ENCODE peak calls at places on chromosomes 3 and 15, in ten cellular contexts. One of them, this sample, is unnamed.

GRCh38 chr15:101219441-101219840 is 32.4 kb downstream of the CHSY1 start:
- DNase-seq in A549: no peak
- DNase-seq in body of pancreas: no peak
- DNase-seq in breast epithelium: no peak
- DNase-seq in suprapubic skin: no peak
- DNase-seq in heart left ventricle: no peak
- DNase-seq in IMR-90: peak; percentile 55
- DNase-seq in ovary: no peak
- DNase-seq in tibial nerve: no peak
- DNase-seq in Peyer's patch: no peak
- DNase-seq in this sample: no peak

GRCh38 chr3:54320376-54320775 is 198.0 kb downstream of the CACNA2D3 start:
- DNase-seq in body of pancreas: no peak
- DNase-seq in A549: no peak
- DNase-seq in suprapubic skin: no peak
- DNase-seq in tibial nerve: no peak
- DNase-seq in heart left ventricle: no peak
- DNase-seq in breast epithelium: no peak
- DNase-seq in Peyer's patch: no peak
- DNase-seq in ovary: no peak
- DNase-seq in IMR-90: no peak
- DNase-seq in this sample: no peak

GRCh38 chr3:178140491-178140890 is 395.7 kb upstream of the KCNMB2 start:
- DNase-seq in body of pancreas: no peak
- DNase-seq in heart left ventricle: no peak
- DNase-seq in tibial nerve: no peak
- DNase-seq in breast epithelium: no peak
- DNase-seq in IMR-90: peak; percentile 57
- DNase-seq in A549: no peak
- DNase-seq in suprapubic skin: no peak
- DNase-seq in Peyer's patch: no peak
- DNase-seq in ovary: no peak
- DNase-seq in this sample: no peak

GRCh38 chr3:186589856-186590579 is 19.5 kb downstream of the DNAJB11 start:
- DNase-seq in suprapubic skin: no peak
- DNase-seq in heart left ventricle: no peak
- DNase-seq in breast epithelium: no peak
- DNase-seq in A549: no peak
- DNase-seq in Peyer's patch: peak; percentile 70
- DNase-seq in tibial nerve: no peak
- DNase-seq in IMR-90: peak; percentile 20
- DNase-seq in body of pancreas: peak; percentile 43
- DNase-seq in ovary: no peak
- DNase-seq in this sample: peak; percentile 6

GRCh38 chr3:159821148-159821547 is 167.5 kb upstream of the IL12A start:
- DNase-seq in A549: no peak
- DNase-seq in breast epithelium: peak; percentile 41
- DNase-seq in body of pancreas: no peak
- DNase-seq in suprapubic skin: no peak
- DNase-seq in heart left ventricle: no peak
- DNase-seq in Peyer's patch: no peak
- DNase-seq in tibial nerve: no peak
- DNase-seq in ovary: no peak
- DNase-seq in IMR-90: no peak
- DNase-seq in this sample: no peak

GRCh38 chr15:58212909-58213526 is 74.8 kb downstream of the AQP9 start:
- DNase-seq in A549: peak; percentile 69
- DNase-seq in tibial nerve: no peak
- DNase-seq in breast epithelium: no peak
- DNase-seq in heart left ventricle: no peak
- DNase-seq in IMR-90: peak; percentile 55
- DNase-seq in suprapubic skin: no peak
- DNase-seq in Peyer's patch: no peak
- DNase-seq in body of pancreas: peak; percentile 38
- DNase-seq in ovary: no peak
- DNase-seq in this sample: peak; percentile 13

GRCh38 chr3:196268270-196269163 is 19.0 kb downstream of the PCYT1A start:
- DNase-seq in breast epithelium: no peak
- DNase-seq in ovary: no peak
- DNase-seq in heart left ventricle: peak; percentile 42
- DNase-seq in Peyer's patch: no peak
- DNase-seq in IMR-90: peak; percentile 75
- DNase-seq in A549: no peak
- DNase-seq in tibial nerve: no peak
- DNase-seq in suprapubic skin: no peak
- DNase-seq in body of pancreas: no peak
- DNase-seq in this sample: no peak

GRCh38 chr3:155292133-155292532 is 1.4 kb downstream of the STRIT1 start:
- DNase-seq in IMR-90: peak; percentile 40
- DNase-seq in Peyer's patch: no peak
- DNase-seq in ovary: no peak
- DNase-seq in A549: no peak
- DNase-seq in suprapubic skin: no peak
- DNase-seq in body of pancreas: no peak
- DNase-seq in breast epithelium: no peak
- DNase-seq in tibial nerve: no peak
- DNase-seq in heart left ventricle: no peak
- DNase-seq in this sample: no peak

GRCh38 chr3:105594219-105594618 is 227.5 kb downstream of the ALCAM start:
- DNase-seq in IMR-90: peak; percentile 76
- DNase-seq in suprapubic skin: no peak
- DNase-seq in A549: no peak
- DNase-seq in breast epithelium: no peak
- DNase-seq in heart left ventricle: no peak
- DNase-seq in ovary: no peak
- DNase-seq in tibial nerve: no peak
- DNase-seq in body of pancreas: no peak
- DNase-seq in Peyer's patch: no peak
- DNase-seq in this sample: no peak

GRCh38 chr3:63387568-63387967 is 109.5 kb downstream of the SYNPR start:
- DNase-seq in Peyer's patch: no peak
- DNase-seq in IMR-90: no peak
- DNase-seq in body of pancreas: no peak
- DNase-seq in A549: no peak
- DNase-seq in ovary: no peak
- DNase-seq in tibial nerve: no peak
- DNase-seq in breast epithelium: no peak
- DNase-seq in suprapubic skin: no peak
- DNase-seq in heart left ventricle: no peak
- DNase-seq in this sample: no peak

GRCh38 chr3:98962189-98962930 is 60.9 kb upstream of the DCBLD2 start:
- DNase-seq in A549: peak; percentile 81
- DNase-seq in body of pancreas: no peak
- DNase-seq in breast epithelium: no peak
- DNase-seq in ovary: no peak
- DNase-seq in tibial nerve: no peak
- DNase-seq in suprapubic skin: no peak
- DNase-seq in IMR-90: peak; percentile 96
- DNase-seq in heart left ventricle: no peak
- DNase-seq in Peyer's patch: no peak
- DNase-seq in this sample: no peak

GRCh38 chr3:13081603-13082360 is 8.6 kb upstream of the IQSEC1 start:
- DNase-seq in body of pancreas: no peak
- DNase-seq in Peyer's patch: no peak
- DNase-seq in breast epithelium: no peak
- DNase-seq in heart left ventricle: peak; percentile 60
- DNase-seq in tibial nerve: no peak
- DNase-seq in A549: no peak
- DNase-seq in suprapubic skin: no peak
- DNase-seq in IMR-90: no peak
- DNase-seq in ovary: no peak
- DNase-seq in this sample: no peak

GRCh38 chr3:168087539-168087938 is 8.2 kb downstream of the GOLIM4 start:
- DNase-seq in suprapubic skin: no peak
- DNase-seq in Peyer's patch: no peak
- DNase-seq in IMR-90: no peak
- DNase-seq in breast epithelium: no peak
- DNase-seq in ovary: no peak
- DNase-seq in A549: no peak
- DNase-seq in body of pancreas: no peak
- DNase-seq in tibial nerve: no peak
- DNase-seq in heart left ventricle: no peak
- DNase-seq in this sample: no peak

GRCh38 chr3:61908344-61908743 is 347.0 kb downstream of the PTPRG start:
- DNase-seq in tibial nerve: no peak
- DNase-seq in heart left ventricle: no peak
- DNase-seq in ovary: no peak
- DNase-seq in IMR-90: peak; percentile 64
- DNase-seq in body of pancreas: no peak
- DNase-seq in suprapubic skin: no peak
- DNase-seq in Peyer's patch: no peak
- DNase-seq in A549: no peak
- DNase-seq in breast epithelium: no peak
- DNase-seq in this sample: no peak

GRCh38 chr3:151733613-151734012 is at the start of gene AADACL2:
- DNase-seq in suprapubic skin: no peak
- DNase-seq in ovary: no peak
- DNase-seq in heart left ventricle: no peak
- DNase-seq in Peyer's patch: no peak
- DNase-seq in body of pancreas: no peak
- DNase-seq in breast epithelium: no peak
- DNase-seq in IMR-90: no peak
- DNase-seq in A549: no peak
- DNase-seq in tibial nerve: no peak
- DNase-seq in this sample: no peak

GRCh38 chr15:43702174-43702573 is 8.5 kb downstream of the CKMT1A start:
- DNase-seq in A549: no peak
- DNase-seq in heart left ventricle: no peak
- DNase-seq in tibial nerve: no peak
- DNase-seq in breast epithelium: no peak
- DNase-seq in suprapubic skin: no peak
- DNase-seq in Peyer's patch: no peak
- DNase-seq in IMR-90: no peak
- DNase-seq in body of pancreas: no peak
- DNase-seq in ovary: no peak
- DNase-seq in this sample: no peak

GRCh38 chr15:66706225-66706732 is 4.2 kb downstream of the SMAD6 start:
- DNase-seq in Peyer's patch: peak; percentile 63
- DNase-seq in IMR-90: peak; percentile 35
- DNase-seq in suprapubic skin: no peak
- DNase-seq in breast epithelium: no peak
- DNase-seq in ovary: no peak
- DNase-seq in heart left ventricle: peak; percentile 71
- DNase-seq in tibial nerve: no peak
- DNase-seq in A549: no peak
- DNase-seq in body of pancreas: peak; percentile 56
- DNase-seq in this sample: peak; percentile 94

GRCh38 chr3:64031540-64032533 is 8.5 kb upstream of the PSMD6 start:
- DNase-seq in IMR-90: no peak
- DNase-seq in ovary: no peak
- DNase-seq in body of pancreas: no peak
- DNase-seq in suprapubic skin: no peak
- DNase-seq in heart left ventricle: no peak
- DNase-seq in breast epithelium: no peak
- DNase-seq in A549: no peak
- DNase-seq in Peyer's patch: no peak
- DNase-seq in tibial nerve: no peak
- DNase-seq in this sample: no peak

GRCh38 chr3:52070724-52071621 is 14.6 kb upstream of the DUSP7 start:
- DNase-seq in suprapubic skin: no peak
- DNase-seq in Peyer's patch: no peak
- DNase-seq in body of pancreas: no peak
- DNase-seq in ovary: no peak
- DNase-seq in tibial nerve: no peak
- DNase-seq in heart left ventricle: peak; percentile 83
- DNase-seq in breast epithelium: no peak
- DNase-seq in A549: no peak
- DNase-seq in IMR-90: no peak
- DNase-seq in this sample: peak; percentile 91

GRCh38 chr3:58163234-58163633 is 47.5 kb downstream of the DNASE1L3 start:
- DNase-seq in suprapubic skin: no peak
- DNase-seq in IMR-90: peak; percentile 82
- DNase-seq in Peyer's patch: no peak
- DNase-seq in body of pancreas: no peak
- DNase-seq in A549: no peak
- DNase-seq in tibial nerve: no peak
- DNase-seq in heart left ventricle: no peak
- DNase-seq in breast epithelium: no peak
- DNase-seq in ovary: peak; percentile 80
- DNase-seq in this sample: no peak
- TF ChIP-seq POLR2A in suprapubic skin: no peak
- TF ChIP-seq POLR2A in IMR-90: no peak
- TF ChIP-seq POLR2A in Peyer's patch: no peak
- TF ChIP-seq POLR2A in body of pancreas: no peak
- TF ChIP-seq POLR2A in A549: no peak
- TF ChIP-seq POLR2A in tibial nerve: no peak
- TF ChIP-seq POLR2A in heart left ventricle: no peak
- TF ChIP-seq POLR2A in breast epithelium: no peak
- TF ChIP-seq POLR2A in ovary: no peak
- TF ChIP-seq POLR2A in this sample: no peak

GRCh38 chr3:184466413-184466960 is 86.6 kb downstream of the CHRD start:
- DNase-seq in IMR-90: peak; percentile 48
- DNase-seq in heart left ventricle: peak; percentile 80
- DNase-seq in body of pancreas: peak; percentile 27
- DNase-seq in A549: no peak
- DNase-seq in Peyer's patch: peak; percentile 48
- DNase-seq in ovary: peak; percentile 66
- DNase-seq in suprapubic skin: no peak
- DNase-seq in tibial nerve: no peak
- DNase-seq in breast epithelium: no peak
- DNase-seq in this sample: peak; percentile 5
- H3K27ac ChIP-seq in IMR-90: no peak overlapping the region
- H3K27ac ChIP-seq in heart left ventricle: peak overlapping the region; percentile 26
- H3K27ac ChIP-seq in body of pancreas: no peak overlapping the region
- H3K27ac ChIP-seq in A549: no peak overlapping the region
- H3K27ac ChIP-seq in Peyer's patch: no peak overlapping the region
- H3K27ac ChIP-seq in ovary: peak overlapping the region; percentile 61
- H3K27ac ChIP-seq in suprapubic skin: no peak overlapping the region
- H3K27ac ChIP-seq in tibial nerve: no peak overlapping the region
- H3K27ac ChIP-seq in breast epithelium: no peak overlapping the region
- H3K27ac ChIP-seq in this sample: no peak overlapping the region

DNA sequence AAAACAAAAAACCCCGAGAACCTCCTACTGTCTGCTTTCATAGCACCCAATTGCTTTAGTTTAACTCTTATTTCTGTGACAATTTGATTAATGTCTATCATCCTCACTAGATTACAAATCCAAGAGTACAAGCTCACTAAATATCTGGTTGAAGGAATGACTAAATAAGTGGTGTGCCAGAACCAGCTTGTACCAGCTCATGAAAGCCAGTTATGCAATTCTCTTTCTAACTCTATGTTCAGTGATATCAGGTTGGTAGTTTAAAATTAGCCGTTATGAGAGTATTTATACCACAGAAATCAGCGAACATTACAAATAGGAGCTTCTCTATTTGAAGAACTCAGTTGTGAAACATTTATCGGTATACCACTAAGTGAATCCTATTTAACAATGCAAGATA is 137.2 kb upstream of the MITF start:
- DNase-seq in tibial nerve: no peak
- DNase-seq in body of pancreas: no peak
- DNase-seq in suprapubic skin: no peak
- DNase-seq in Peyer's patch: no peak
- DNase-seq in ovary: no peak
- DNase-seq in breast epithelium: no peak
- DNase-seq in A549: no peak
- DNase-seq in heart left ventricle: no peak
- DNase-seq in IMR-90: no peak
- DNase-seq in this sample: no peak
- H3K4me3 ChIP-seq in tibial nerve: no peak overlapping the region
- H3K4me3 ChIP-seq in body of pancreas: no peak overlapping the region
- H3K4me3 ChIP-seq in suprapubic skin: no peak overlapping the region
- H3K4me3 ChIP-seq in Peyer's patch: no peak overlapping the region
- H3K4me3 ChIP-seq in ovary: no peak overlapping the region
- H3K4me3 ChIP-seq in breast epithelium: no peak overlapping the region
- H3K4me3 ChIP-seq in A549: no peak overlapping the region
- H3K4me3 ChIP-seq in heart left ventricle: no peak overlapping the region
- H3K4me3 ChIP-seq in IMR-90: no peak overlapping the region
- H3K4me3 ChIP-seq in this sample: no peak overlapping the region

GRCh38 chr15:84840741-84841429 is 23.7 kb downstream of the ALPK3 start:
- DNase-seq in IMR-90: peak; percentile 32
- DNase-seq in tibial nerve: peak; percentile 42
- DNase-seq in body of pancreas: peak; percentile 94
- DNase-seq in suprapubic skin: no peak
- DNase-seq in A549: no peak
- DNase-seq in heart left ventricle: peak; percentile 92
- DNase-seq in ovary: no peak
- DNase-seq in Peyer's patch: peak; percentile 71
- DNase-seq in breast epithelium: peak; percentile 67
- DNase-seq in this sample: peak; percentile 56
- TF ChIP-seq POLR2A in IMR-90: no peak
- TF ChIP-seq POLR2A in tibial nerve: no peak
- TF ChIP-seq POLR2A in body of pancreas: peak; percentile 70
- TF ChIP-seq POLR2A in suprapubic skin: no peak
- TF ChIP-seq POLR2A in A549: no peak
- TF ChIP-seq POLR2A in heart left ventricle: peak; percentile 77
- TF ChIP-seq POLR2A in ovary: no peak
- TF ChIP-seq POLR2A in Peyer's patch: no peak
- TF ChIP-seq POLR2A in breast epithelium: no peak
- TF ChIP-seq POLR2A in this sample: no peak